ENCODE peak calls at places on chromosomes 6 and 20, in nine cellular contexts. One of them, this sample, is unnamed. For H3K36me3 and H3K27me3, the result is how much of the 10 kb centered on the place peaks cover.

GRCh38 chr6:162560891-162561290 is 166.7 kb downstream of the PRKN start:
- DNase-seq in tibial nerve: no peak
- DNase-seq in stomach: no peak
- DNase-seq in IMR-90: no peak
- DNase-seq in sigmoid colon: no peak
- DNase-seq in heart left ventricle: no peak
- DNase-seq in Peyer's patch: no peak
- DNase-seq in breast epithelium: no peak
- DNase-seq in adrenal gland: no peak
- DNase-seq in this sample: no peak

GRCh38 chr20:62929051-62929538 is 2.8 kb upstream of the DIDO1 start:
- DNase-seq in tibial nerve: peak
- DNase-seq in stomach: peak
- DNase-seq in IMR-90: peak
- DNase-seq in sigmoid colon: peak
- DNase-seq in heart left ventricle: peak
- DNase-seq in Peyer's patch: peak
- DNase-seq in breast epithelium: peak
- DNase-seq in adrenal gland: peak
- DNase-seq in this sample: peak

GRCh38 chr20:55160022-55160421 is 684.6 kb downstream of the DOK5 start:
- DNase-seq in tibial nerve: no peak
- DNase-seq in stomach: no peak
- DNase-seq in IMR-90: no peak
- DNase-seq in sigmoid colon: no peak
- DNase-seq in heart left ventricle: no peak
- DNase-seq in Peyer's patch: no peak
- DNase-seq in breast epithelium: no peak
- DNase-seq in adrenal gland: no peak
- DNase-seq in this sample: no peak

GRCh38 chr20:56631990-56632327 is 2.9 kb downstream of the TFAP2C start:
- DNase-seq in tibial nerve: no peak
- DNase-seq in stomach: no peak
- DNase-seq in IMR-90: no peak
- DNase-seq in sigmoid colon: no peak
- DNase-seq in heart left ventricle: no peak
- DNase-seq in Peyer's patch: no peak
- DNase-seq in breast epithelium: no peak
- DNase-seq in adrenal gland: no peak
- DNase-seq in this sample: no peak

GRCh38 chr6:90413396-90413795 is 116.8 kb upstream of the BACH2 start:
- DNase-seq in tibial nerve: no peak
- DNase-seq in stomach: no peak
- DNase-seq in IMR-90: no peak
- DNase-seq in sigmoid colon: no peak
- DNase-seq in heart left ventricle: no peak
- DNase-seq in Peyer's patch: no peak
- DNase-seq in breast epithelium: no peak
- DNase-seq in adrenal gland: no peak
- DNase-seq in this sample: no peak

GRCh38 chr20:62815066-62815991 is 1.5 kb upstream of the COL9A3 start:
- DNase-seq in tibial nerve: no peak
- DNase-seq in stomach: no peak
- DNase-seq in IMR-90: peak
- DNase-seq in sigmoid colon: no peak
- DNase-seq in heart left ventricle: no peak
- DNase-seq in Peyer's patch: no peak
- DNase-seq in breast epithelium: no peak
- DNase-seq in adrenal gland: no peak
- DNase-seq in this sample: no peak

GRCh38 chr20:3168829-3169590 is 4.3 kb downstream of the LZTS3 start:
- DNase-seq in tibial nerve: no peak
- DNase-seq in stomach: no peak
- DNase-seq in IMR-90: no peak
- DNase-seq in sigmoid colon: no peak
- DNase-seq in heart left ventricle: no peak
- DNase-seq in Peyer's patch: no peak
- DNase-seq in breast epithelium: no peak
- DNase-seq in adrenal gland: no peak
- DNase-seq in this sample: no peak

GRCh38 chr20:44773070-44773829 is 27.6 kb downstream of the KCNK15 start:
- DNase-seq in tibial nerve: no peak
- DNase-seq in stomach: no peak
- DNase-seq in IMR-90: no peak
- DNase-seq in sigmoid colon: no peak
- DNase-seq in heart left ventricle: no peak
- DNase-seq in Peyer's patch: no peak
- DNase-seq in breast epithelium: no peak
- DNase-seq in adrenal gland: no peak
- DNase-seq in this sample: no peak

GRCh38 chr6:56953597-56954388 is 1.1 kb upstream of the BEND6 start:
- DNase-seq in tibial nerve: no peak
- DNase-seq in stomach: no peak
- DNase-seq in IMR-90: no peak
- DNase-seq in sigmoid colon: no peak
- DNase-seq in heart left ventricle: no peak
- DNase-seq in Peyer's patch: no peak
- DNase-seq in breast epithelium: no peak
- DNase-seq in adrenal gland: no peak
- DNase-seq in this sample: no peak

GRCh38 chr20:34768105-34768504 is 57.3 kb downstream of the NCOA6 start:
- DNase-seq in tibial nerve: no peak
- DNase-seq in stomach: no peak
- DNase-seq in IMR-90: peak
- DNase-seq in sigmoid colon: no peak
- DNase-seq in heart left ventricle: no peak
- DNase-seq in Peyer's patch: no peak
- DNase-seq in breast epithelium: no peak
- DNase-seq in adrenal gland: no peak
- DNase-seq in this sample: no peak

DNA sequence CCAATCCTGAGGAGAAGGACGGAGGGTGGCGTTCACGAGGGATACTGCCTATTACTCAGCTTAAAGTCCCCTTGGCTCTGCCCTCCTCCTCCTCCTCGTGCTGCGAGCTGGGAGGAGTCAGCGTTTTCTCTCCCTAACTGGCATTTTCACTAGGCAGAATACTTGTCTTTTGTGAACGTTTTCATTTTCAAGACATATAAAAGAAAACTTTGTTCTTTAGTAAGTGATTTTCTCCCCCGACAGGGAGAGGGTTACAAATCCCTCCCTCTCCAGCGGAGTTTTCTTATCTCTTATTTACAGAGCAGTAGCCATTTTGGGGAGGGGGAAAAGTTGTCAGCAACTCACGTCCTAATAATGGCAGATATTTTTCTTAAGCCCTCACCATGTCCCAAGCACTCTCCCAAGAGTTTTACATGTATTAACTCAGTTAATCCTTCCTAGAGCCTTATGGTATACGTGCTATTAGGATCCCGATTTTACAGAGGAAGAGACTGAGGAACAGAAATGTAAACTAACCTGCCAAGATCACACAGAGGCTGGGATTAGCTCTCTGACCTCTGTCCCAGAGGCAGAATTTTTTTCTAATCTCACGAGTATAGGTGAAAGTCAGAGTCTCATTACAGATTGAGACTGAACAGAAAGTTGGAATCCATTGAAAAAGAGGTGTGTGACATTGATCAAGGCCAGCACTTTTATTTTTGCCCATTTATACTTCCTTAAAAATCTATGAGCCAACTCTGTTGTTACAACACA is 30.0 kb upstream of the ZNF217 start:
- DNase-seq in tibial nerve: peak
- DNase-seq in stomach: peak
- DNase-seq in IMR-90: peak
- DNase-seq in sigmoid colon: peak
- DNase-seq in heart left ventricle: peak
- DNase-seq in Peyer's patch: peak
- DNase-seq in breast epithelium: peak
- DNase-seq in adrenal gland: peak
- DNase-seq in this sample: peak
- TF ChIP-seq POLR2A in tibial nerve: peak
- TF ChIP-seq POLR2A in stomach: no peak
- TF ChIP-seq POLR2A in IMR-90: peak
- TF ChIP-seq POLR2A in sigmoid colon: peak
- TF ChIP-seq POLR2A in heart left ventricle: no peak
- TF ChIP-seq POLR2A in Peyer's patch: peak
- TF ChIP-seq POLR2A in breast epithelium: peak
- TF ChIP-seq POLR2A in adrenal gland: no peak
- TF ChIP-seq POLR2A in this sample: peak

GRCh38 chr20:38139919-38140753 is 24.9 kb downstream of the TGM2 start:
- DNase-seq in tibial nerve: no peak
- DNase-seq in stomach: no peak
- DNase-seq in IMR-90: no peak
- DNase-seq in sigmoid colon: peak
- DNase-seq in heart left ventricle: peak
- DNase-seq in Peyer's patch: no peak
- DNase-seq in breast epithelium: no peak
- DNase-seq in adrenal gland: no peak
- DNase-seq in this sample: no peak
- H3K36me3 ChIP-seq in tibial nerve: under half
- H3K36me3 ChIP-seq in stomach: half or more
- H3K36me3 ChIP-seq in IMR-90: half or more
- H3K36me3 ChIP-seq in sigmoid colon: under half
- H3K36me3 ChIP-seq in heart left ventricle: half or more
- H3K36me3 ChIP-seq in Peyer's patch: under half
- H3K36me3 ChIP-seq in breast epithelium: under half
- H3K36me3 ChIP-seq in adrenal gland: under half
- H3K36me3 ChIP-seq in this sample: under half

GRCh38 chr20:20202793-20203192 is 150.5 kb downstream of the CFAP61 start:
- DNase-seq in tibial nerve: no peak
- DNase-seq in stomach: no peak
- DNase-seq in IMR-90: no peak
- DNase-seq in sigmoid colon: no peak
- DNase-seq in heart left ventricle: no peak
- DNase-seq in Peyer's patch: no peak
- DNase-seq in breast epithelium: no peak
- DNase-seq in adrenal gland: no peak
- DNase-seq in this sample: no peak
- H3K27me3 ChIP-seq in tibial nerve: under half
- H3K27me3 ChIP-seq in stomach: under half
- H3K27me3 ChIP-seq in IMR-90: under half
- H3K27me3 ChIP-seq in sigmoid colon: under half
- H3K27me3 ChIP-seq in heart left ventricle: under half
- H3K27me3 ChIP-seq in Peyer's patch: under half
- H3K27me3 ChIP-seq in breast epithelium: under half
- H3K27me3 ChIP-seq in adrenal gland: under half
- H3K27me3 ChIP-seq in this sample: under half

GRCh38 chr6:143336446-143337152 is 113.9 kb downstream of the ADAT2 start:
- DNase-seq in tibial nerve: no peak
- DNase-seq in stomach: no peak
- DNase-seq in IMR-90: peak
- DNase-seq in sigmoid colon: no peak
- DNase-seq in heart left ventricle: no peak
- DNase-seq in Peyer's patch: no peak
- DNase-seq in breast epithelium: no peak
- DNase-seq in adrenal gland: no peak
- DNase-seq in this sample: no peak
- TF ChIP-seq POLR2A in tibial nerve: no peak
- TF ChIP-seq POLR2A in stomach: no peak
- TF ChIP-seq POLR2A in IMR-90: no peak
- TF ChIP-seq POLR2A in sigmoid colon: no peak
- TF ChIP-seq POLR2A in heart left ventricle: no peak
- TF ChIP-seq POLR2A in Peyer's patch: no peak
- TF ChIP-seq POLR2A in breast epithelium: no peak
- TF ChIP-seq POLR2A in adrenal gland: no peak
- TF ChIP-seq POLR2A in this sample: no peak

DNA sequence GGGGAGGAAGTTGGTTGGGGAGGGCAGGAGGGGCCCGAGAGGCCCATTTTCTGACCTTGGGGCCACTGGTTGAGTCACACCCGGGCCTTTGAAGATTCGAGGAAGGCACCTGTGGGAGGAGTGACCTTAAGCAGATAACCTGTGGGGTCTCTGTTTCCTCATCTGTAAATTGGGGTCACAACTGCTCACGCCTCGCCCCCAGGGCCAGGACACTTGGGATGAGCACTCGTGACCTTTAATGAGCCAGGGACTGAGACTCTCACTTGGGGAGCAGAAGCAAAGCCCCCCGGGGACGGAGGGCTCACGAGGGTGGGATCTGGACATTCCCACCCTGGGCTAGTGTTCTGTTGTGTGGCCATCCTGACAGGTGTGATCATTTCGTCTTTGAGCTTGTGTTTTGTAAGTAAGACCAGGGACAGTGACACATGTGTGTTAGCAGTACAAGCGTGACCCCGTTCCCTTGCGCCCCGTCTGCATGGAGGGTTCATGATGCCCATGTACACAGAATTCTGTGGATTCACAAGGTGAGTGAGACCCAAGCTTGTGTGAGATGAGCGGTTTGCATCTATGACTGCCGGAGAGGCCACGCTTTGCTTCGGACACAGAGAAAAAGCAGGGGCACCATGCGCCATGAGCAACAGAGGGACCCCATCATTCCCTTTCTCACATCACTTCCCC is 79.3 kb upstream of the PMEPA1 start:
- DNase-seq in tibial nerve: no peak
- DNase-seq in stomach: no peak
- DNase-seq in IMR-90: no peak
- DNase-seq in sigmoid colon: peak
- DNase-seq in heart left ventricle: no peak
- DNase-seq in Peyer's patch: no peak
- DNase-seq in breast epithelium: no peak
- DNase-seq in adrenal gland: no peak
- DNase-seq in this sample: no peak
- H3K36me3 ChIP-seq in tibial nerve: under half
- H3K36me3 ChIP-seq in stomach: under half
- H3K36me3 ChIP-seq in IMR-90: under half
- H3K36me3 ChIP-seq in sigmoid colon: under half
- H3K36me3 ChIP-seq in heart left ventricle: under half
- H3K36me3 ChIP-seq in Peyer's patch: under half
- H3K36me3 ChIP-seq in breast epithelium: under half
- H3K36me3 ChIP-seq in adrenal gland: under half
- H3K36me3 ChIP-seq in this sample: under half

This sample was measured in body of pancreas.